ENCODE peak calls at places on chromosomes 13 and 19, in seven cellular contexts. B, D, F, N, C, M and P are unnamed samples.

GRCh38 chr19:39409886-39410619 is 2.4 kb upstream of the PLEKHG2 start:
- DNase-seq in B (peak; percentile 65), D (peak; percentile 84), F (peak; percentile 64), N (peak; percentile 79), C (peak; percentile 56), M (no peak), P (peak; percentile 83)

GRCh38 chr19:47529018-47529742 is 14.3 kb upstream of the NAPA start:
- DNase-seq in B (no peak), D (no peak), F (no peak), N (no peak), C (no peak), M (no peak), P (no peak)

GRCh38 chr19:16885166-16885565 is 3.6 kb upstream of the F2RL3 start:
- DNase-seq in B (peak; percentile 79), D (no peak), F (no peak), N (no peak), C (no peak), M (no peak), P (peak; percentile 28)

GRCh38 chr13:34942732-34943674 is 933 bp downstream of the NBEA start:
- DNase-seq in B (no peak), D (peak; percentile 19), F (peak; percentile 12), N (no peak), C (no peak), M (no peak), P (no peak)

GRCh38 chr19:46049597-46049996 is 8.8 kb upstream of the IGFL4 start:
- DNase-seq in B (no peak), D (no peak), F (no peak), N (no peak), C (no peak), M (no peak), P (no peak)

GRCh38 chr19:35757749-35758608 is at the start of gene PROSER3:
- DNase-seq in B (peak; percentile 100), D (peak; percentile 99), F (peak; percentile 99), N (peak; percentile 100), C (peak; percentile 98), M (peak; percentile 97), P (peak; percentile 100)

GRCh38 chr19:49469828-49470614 is 4.0 kb upstream of the FLT3LG start:
- DNase-seq in B (peak; percentile 64), D (no peak), F (peak; percentile 86), N (no peak), C (no peak), M (peak; percentile 83), P (no peak)

GRCh38 chr19:31132753-31133110 is 216.5 kb downstream of the TSHZ3 start:
- DNase-seq in B (no peak), D (no peak), F (no peak), N (no peak), C (no peak), M (no peak), P (no peak)

GRCh38 chr19:31439270-31439573 is 90.0 kb upstream of the TSHZ3 start:
- DNase-seq in B (no peak), D (no peak), F (no peak), N (no peak), C (no peak), M (no peak), P (no peak)